ENCODE peak calls at places on chromosomes 16 and 17, in four cellular contexts. I is stimulated activated CD8-positive, alpha-beta memory T cell treated with anti-CD3 and anti-CD28 coated beads, Interleukin-12 subunit alpha, Interleukin-12 subunit beta, amount 100 ng/mL, for 4 hours; D is NCI-H1092; N is M059J. B is an unnamed sample.

GRCh38 chr16:27221576-27222498 is 18.5 kb downstream of the KDM8 start:
- DNase-seq in I (no peak), D (no peak), N (peak), B (peak)

GRCh38 chr16:68401871-68402747 is 46.2 kb downstream of the SMPD3 start:
- DNase-seq in I (no peak), D (no peak), N (peak), B (peak)

GRCh38 chr17:39739885-39740356 is 2.2 kb downstream of the GRB7 start:
- DNase-seq in I (no peak), D (no peak), N (no peak), B (no peak)

GRCh38 chr17:10192963-10193362 is 5.4 kb downstream of the GAS7 start:
- DNase-seq in I (no peak), D (no peak), N (no peak), B (peak)

GRCh38 chr16:56355221-56355620 is 70.1 kb downstream of the AMFR start:
- DNase-seq in I (no peak), D (no peak), N (no peak), B (no peak)

GRCh38 chr17:42679492-42680330 is 1.9 kb downstream of the CCR10 start:
- DNase-seq in I (peak), D (peak), N (peak), B (peak)

GRCh38 chr16:15427648-15428239 is 6.6 kb upstream of the BMERB1 start:
- DNase-seq in I (peak), D (peak), N (peak), B (peak)

GRCh38 chr16:67149276-67150057 is 1.3 kb downstream of the B3GNT9 start:
- DNase-seq in I (no peak), D (no peak), N (no peak), B (no peak)

GRCh38 chr17:19369846-19370492 is 7.4 kb upstream of the B9D1 start:
- DNase-seq in I (no peak), D (no peak), N (no peak), B (no peak)

GRCh38 chr16:68985855-68986254 is 119.6 kb upstream of the HAS3 start:
- DNase-seq in I (no peak), D (no peak), N (peak), B (peak)

GRCh38 chr16:54817432-54817831 is 113.2 kb upstream of the IRX5 start:
- DNase-seq in I (no peak), D (no peak), N (peak), B (peak)

GRCh38 chr16:23420011-23420410 is 33.0 kb downstream of the COG7 start:
- DNase-seq in I (no peak), D (no peak), N (no peak), B (peak)

GRCh38 chr17:50768348-50768761 is 1.0 kb upstream of the ANKRD40CL start:
- DNase-seq in I (no peak), D (no peak), N (no peak), B (no peak)

GRCh38 chr17:75864448-75864871 is 9.3 kb upstream of the WBP2 start:
- DNase-seq in I (peak), D (no peak), N (peak), B (peak)

B was measured in EH.